ENCODE peak calls at places on chromosome 10, in nine cellular contexts. E is fibroblast of lung; N is activated CD8-positive, alpha-beta memory T cell treated with anti-CD3 and anti-CD28 coated beads for 24 hours; W is NCI-H526; A is neuronal stem cell; Y is NCI-H774; X is brain pericyte; G is stomach; L is putamen. O is an unnamed sample.

GRCh38 chr10:101708870-101709269 is 13.9 kb upstream of the FBXW4 start:
- DNase-seq in E (no peak), N (no peak), W (no peak), A (no peak), Y (no peak), X (no peak), G (no peak), L (no peak), O (no peak)

GRCh38 chr10:1290071-1290471 is 233.9 kb downstream of the WDR37 start:
- DNase-seq in E (no peak), N (no peak), W (no peak), A (no peak), Y (no peak), X (no peak), G (no peak), L (no peak), O (no peak)

GRCh38 chr10:91163269-91163708 is 57.2 kb upstream of the PCGF5 start:
- DNase-seq in E (peak), N (no peak), W (peak), A (peak), Y (peak), X (peak), G (peak), L (peak), O (no peak)

GRCh38 chr10:36462194-36462593 is 663.2 kb upstream of the ANKRD30A start:
- DNase-seq in E (no peak), N (no peak), W (no peak), A (no peak), Y (no peak), X (no peak), G (no peak), L (no peak), O (no peak)

GRCh38 chr10:78362406-78363022 is 328.9 kb downstream of the RPS24 start:
- DNase-seq in E (peak), N (peak), W (no peak), A (no peak), Y (no peak), X (no peak), G (no peak), L (no peak), O (no peak)

GRCh38 chr10:100976906-100977305 is 7.6 kb downstream of the SEMA4G start:
- DNase-seq in E (no peak), N (no peak), W (no peak), A (no peak), Y (no peak), X (no peak), G (no peak), L (no peak), O (no peak)

GRCh38 chr10:52539463-52539862 is 225.4 kb downstream of the DKK1 start:
- DNase-seq in E (peak), N (no peak), W (no peak), A (no peak), Y (no peak), X (no peak), G (no peak), L (no peak), O (no peak)

GRCh38 chr10:132443605-132443997 is 46.6 kb downstream of the PWWP2B start:
- DNase-seq in E (peak), N (peak), W (peak), A (no peak), Y (no peak), X (no peak), G (no peak), L (no peak), O (no peak)

GRCh38 chr10:133125901-133126300 is 34.1 kb upstream of the KNDC1 start:
- DNase-seq in E (no peak), N (no peak), W (no peak), A (no peak), Y (no peak), X (no peak), G (no peak), L (no peak), O (no peak)

GRCh38 chr10:87771871-87772500 is 46.0 kb downstream of the ATAD1 start:
- DNase-seq in E (peak), N (no peak), W (peak), A (no peak), Y (peak), X (no peak), G (no peak), L (no peak), O (peak)

GRCh38 chr10:26310361-26310760 is 93.8 kb downstream of the GAD2 start:
- DNase-seq in E (no peak), N (no peak), W (no peak), A (no peak), Y (no peak), X (no peak), G (no peak), L (no peak), O (no peak)

GRCh38 chr10:28180654-28181053 is 122.2 kb downstream of the MPP7 start:
- DNase-seq in E (peak), N (no peak), W (no peak), A (no peak), Y (no peak), X (no peak), G (no peak), L (no peak), O (no peak)

GRCh38 chr10:132076578-132077081 is 10.9 kb downstream of the JAKMIP3 start:
- DNase-seq in E (no peak), N (no peak), W (no peak), A (no peak), Y (no peak), X (no peak), G (no peak), L (no peak), O (no peak)

GRCh38 chr10:101130984-101131961 is at the start of gene TLX1:
- DNase-seq in E (no peak), N (peak), W (peak), A (no peak), Y (no peak), X (no peak), G (peak), L (no peak), O (peak)

GRCh38 chr10:131179386-131179785 is 132.1 kb downstream of the TCERG1L start:
- DNase-seq in E (no peak), N (no peak), W (no peak), A (no peak), Y (no peak), X (no peak), G (no peak), L (no peak), O (no peak)

GRCh38 chr10:118062798-118063238 is 16.1 kb upstream of the RAB11FIP2 start:
- DNase-seq in E (no peak), N (no peak), W (no peak), A (no peak), Y (no peak), X (no peak), G (peak), L (no peak), O (no peak)

GRCh38 chr10:92284112-92284704 is 6.7 kb downstream of the CPEB3 start:
- DNase-seq in E (no peak), N (no peak), W (no peak), A (no peak), Y (no peak), X (no peak), G (no peak), L (no peak), O (no peak)

GRCh38 chr10:28788767-28789166 is 111.4 kb downstream of the BAMBI start:
- DNase-seq in E (no peak), N (no peak), W (no peak), A (no peak), Y (no peak), X (no peak), G (no peak), L (peak), O (no peak)

GRCh38 chr10:9262770-9263169 is 1208.3 kb downstream of the GATA3 start:
- DNase-seq in E (peak), N (no peak), W (peak), A (no peak), Y (no peak), X (no peak), G (no peak), L (no peak), O (no peak)

GRCh38 chr10:48461623-48462481 is 143.0 kb downstream of the ARHGAP22 start:
- DNase-seq in E (no peak), N (peak), W (no peak), A (no peak), Y (no peak), X (no peak), G (peak), L (no peak), O (no peak)

GRCh38 chr10:71392292-71392691 is 4.4 kb upstream of the CDH23 start:
- DNase-seq in E (no peak), N (peak), W (peak), A (no peak), Y (no peak), X (no peak), G (no peak), L (no peak), O (no peak)

GRCh38 chr10:103232772-103233488 is 12.8 kb upstream of the RPEL1 start:
- DNase-seq in E (peak), N (no peak), W (no peak), A (no peak), Y (no peak), X (no peak), G (no peak), L (no peak), O (no peak)

GRCh38 chr10:51301644-51302043 is 227.4 kb downstream of the PRKG1 start:
- DNase-seq in E (peak), N (no peak), W (no peak), A (no peak), Y (no peak), X (no peak), G (no peak), L (no peak), O (no peak)

GRCh38 chr10:57993302-57993701 is 274.4 kb downstream of the IPMK start:
- DNase-seq in E (no peak), N (no peak), W (no peak), A (no peak), Y (no peak), X (no peak), G (no peak), L (no peak), O (no peak)

GRCh38 chr10:73586583-73586984 is 4.6 kb downstream of the USP54 start:
- DNase-seq in E (peak), N (no peak), W (no peak), A (no peak), Y (no peak), X (no peak), G (peak), L (no peak), O (no peak)

GRCh38 chr10:102467971-102468438 is 16.7 kb upstream of the C10orf95 start:
- DNase-seq in E (no peak), N (no peak), W (no peak), A (no peak), Y (no peak), X (no peak), G (peak), L (no peak), O (no peak)

GRCh38 chr10:72336259-72337038 is 18.3 kb downstream of the DNAJB12 start:
- DNase-seq in E (peak), N (no peak), W (no peak), A (no peak), Y (no peak), X (no peak), G (peak), L (no peak), O (no peak)

GRCh38 chr10:121900443-121901174 is 27.2 kb downstream of the ATE1 start:
- DNase-seq in E (peak), N (no peak), W (peak), A (peak), Y (peak), X (peak), G (no peak), L (peak), O (peak)

GRCh38 chr10:60099998-60100747 is 193.8 kb upstream of the CCDC6 start:
- DNase-seq in E (peak), N (no peak), W (peak), A (peak), Y (peak), X (no peak), G (no peak), L (peak), O (peak)

GRCh38 chr10:68628576-68629127 is 68.5 kb downstream of the TET1 start:
- DNase-seq in E (peak), N (no peak), W (no peak), A (no peak), Y (no peak), X (no peak), G (no peak), L (no peak), O (peak)

GRCh38 chr10:47175181-47176080 is 124.6 kb upstream of the GDF10 start:
- DNase-seq in E (no peak), N (no peak), W (peak), A (peak), Y (no peak), X (no peak), G (no peak), L (no peak), O (no peak)

GRCh38 chr10:94500063-94500462 is 45.5 kb upstream of the HELLS start:
- DNase-seq in E (no peak), N (no peak), W (peak), A (no peak), Y (no peak), X (no peak), G (no peak), L (no peak), O (no peak)

GRCh38 chr10:133422223-133422820 is 2.1 kb downstream of the SPRN start:
- DNase-seq in E (no peak), N (no peak), W (no peak), A (no peak), Y (no peak), X (no peak), G (no peak), L (no peak), O (no peak)

GRCh38 chr10:99532687-99533495 is at the start of gene NKX2-3:
- DNase-seq in E (peak), N (no peak), W (peak), A (no peak), Y (no peak), X (no peak), G (peak), L (no peak), O (no peak)

GRCh38 chr10:69449841-69450240 is 1.4 kb upstream of the TSPAN15 start:
- DNase-seq in E (no peak), N (peak), W (peak), A (peak), Y (peak), X (no peak), G (peak), L (peak), O (no peak)

GRCh38 chr10:3071405-3072198 is 4.3 kb downstream of the PFKP start:
- DNase-seq in E (peak), N (no peak), W (peak), A (no peak), Y (no peak), X (no peak), G (no peak), L (no peak), O (no peak)

GRCh38 chr10:50622497-50623298 is 1.1 kb downstream of the SGMS1 start:
- DNase-seq in E (peak), N (peak), W (peak), A (peak), Y (no peak), X (no peak), G (peak), L (peak), O (no peak)

O was measured in NCI-H2227 treated with DMSO at 0.1 percent for 48 hours.